ENCODE peak calls at places on chromosome 1, in eight cellular contexts. One of them, this sample, is unnamed.
A peak's percentile ranks its signal among the peaks of the same experiment; 100 is the strongest.

GRCh38 chr1:81126989-81127571 is 673.7 kb upstream of the ADGRL2 start:
- DNase-seq in OCI-LY7: no peak
- DNase-seq in myocyte: no peak
- DNase-seq in stimulated activated CD8-positive, alpha-beta memory T cell treated with anti-CD3 and anti-CD28 coated beads, Interleukin-15, amount 100 ng/mL, for 24 hours: no peak
- DNase-seq in GM13976: no peak
- DNase-seq in GM04503: no peak
- DNase-seq in heart left ventricle: no peak
- DNase-seq in HT1080: no peak
- DNase-seq in this sample: no peak

GRCh38 chr1:204713541-204713940 is 28.0 kb upstream of the LRRN2 start:
- DNase-seq in OCI-LY7: peak; percentile 24
- DNase-seq in myocyte: peak; percentile 21
- DNase-seq in stimulated activated CD8-positive, alpha-beta memory T cell treated with anti-CD3 and anti-CD28 coated beads, Interleukin-15, amount 100 ng/mL, for 24 hours: no peak
- DNase-seq in GM13976: no peak
- DNase-seq in GM04503: no peak
- DNase-seq in heart left ventricle: no peak
- DNase-seq in HT1080: no peak
- DNase-seq in this sample: peak; percentile 90

GRCh38 chr1:232950919-232951579 is 638 bp downstream of the NTPCR start:
- DNase-seq in OCI-LY7: peak; percentile 33
- DNase-seq in myocyte: no peak
- DNase-seq in stimulated activated CD8-positive, alpha-beta memory T cell treated with anti-CD3 and anti-CD28 coated beads, Interleukin-15, amount 100 ng/mL, for 24 hours: no peak
- DNase-seq in GM13976: peak; percentile 23
- DNase-seq in GM04503: no peak
- DNase-seq in heart left ventricle: no peak
- DNase-seq in HT1080: peak; percentile 11
- DNase-seq in this sample: peak; percentile 71

GRCh38 chr1:153540394-153541361 is at the start of gene S100A5:
- DNase-seq in OCI-LY7: no peak
- DNase-seq in myocyte: peak; percentile 85
- DNase-seq in stimulated activated CD8-positive, alpha-beta memory T cell treated with anti-CD3 and anti-CD28 coated beads, Interleukin-15, amount 100 ng/mL, for 24 hours: no peak
- DNase-seq in GM13976: no peak
- DNase-seq in GM04503: no peak
- DNase-seq in heart left ventricle: no peak
- DNase-seq in HT1080: peak; percentile 91
- DNase-seq in this sample: peak; percentile 57

GRCh38 chr1:153025797-153026196 is 5.2 kb upstream of the SPRR1B start:
- DNase-seq in OCI-LY7: no peak
- DNase-seq in myocyte: no peak
- DNase-seq in stimulated activated CD8-positive, alpha-beta memory T cell treated with anti-CD3 and anti-CD28 coated beads, Interleukin-15, amount 100 ng/mL, for 24 hours: no peak
- DNase-seq in GM13976: no peak
- DNase-seq in GM04503: no peak
- DNase-seq in heart left ventricle: no peak
- DNase-seq in HT1080: no peak
- DNase-seq in this sample: no peak

GRCh38 chr1:21436488-21437340 is 3.2 kb upstream of the NBPF3 start:
- DNase-seq in OCI-LY7: no peak
- DNase-seq in myocyte: no peak
- DNase-seq in stimulated activated CD8-positive, alpha-beta memory T cell treated with anti-CD3 and anti-CD28 coated beads, Interleukin-15, amount 100 ng/mL, for 24 hours: no peak
- DNase-seq in GM13976: peak; percentile 4
- DNase-seq in GM04503: no peak
- DNase-seq in heart left ventricle: no peak
- DNase-seq in HT1080: no peak
- DNase-seq in this sample: peak; percentile 64

GRCh38 chr1:12370241-12370980 is 140.6 kb downstream of the VPS13D start:
- DNase-seq in OCI-LY7: no peak
- DNase-seq in myocyte: no peak
- DNase-seq in stimulated activated CD8-positive, alpha-beta memory T cell treated with anti-CD3 and anti-CD28 coated beads, Interleukin-15, amount 100 ng/mL, for 24 hours: no peak
- DNase-seq in GM13976: no peak
- DNase-seq in GM04503: no peak
- DNase-seq in heart left ventricle: no peak
- DNase-seq in HT1080: no peak
- DNase-seq in this sample: no peak

GRCh38 chr1:180188103-180188506 is 33.4 kb downstream of the QSOX1 start:
- DNase-seq in OCI-LY7: peak; percentile 27
- DNase-seq in myocyte: peak; percentile 75
- DNase-seq in stimulated activated CD8-positive, alpha-beta memory T cell treated with anti-CD3 and anti-CD28 coated beads, Interleukin-15, amount 100 ng/mL, for 24 hours: no peak
- DNase-seq in GM13976: peak; percentile 71
- DNase-seq in GM04503: no peak
- DNase-seq in heart left ventricle: peak; percentile 34
- DNase-seq in HT1080: peak; percentile 68
- DNase-seq in this sample: peak; percentile 82

GRCh38 chr1:55696891-55697290 is 481.7 kb upstream of the USP24 start:
- DNase-seq in OCI-LY7: no peak
- DNase-seq in myocyte: no peak
- DNase-seq in stimulated activated CD8-positive, alpha-beta memory T cell treated with anti-CD3 and anti-CD28 coated beads, Interleukin-15, amount 100 ng/mL, for 24 hours: no peak
- DNase-seq in GM13976: no peak
- DNase-seq in GM04503: no peak
- DNase-seq in heart left ventricle: no peak
- DNase-seq in HT1080: no peak
- DNase-seq in this sample: no peak

GRCh38 chr1:69551476-69552324 is 16.0 kb upstream of the LRRC7 start:
- DNase-seq in OCI-LY7: no peak
- DNase-seq in myocyte: peak; percentile 17
- DNase-seq in stimulated activated CD8-positive, alpha-beta memory T cell treated with anti-CD3 and anti-CD28 coated beads, Interleukin-15, amount 100 ng/mL, for 24 hours: no peak
- DNase-seq in GM13976: no peak
- DNase-seq in GM04503: no peak
- DNase-seq in heart left ventricle: no peak
- DNase-seq in HT1080: no peak
- DNase-seq in this sample: no peak

GRCh38 chr1:182002570-182002969 is 58.9 kb downstream of the ZNF648 start:
- DNase-seq in OCI-LY7: no peak
- DNase-seq in myocyte: no peak
- DNase-seq in stimulated activated CD8-positive, alpha-beta memory T cell treated with anti-CD3 and anti-CD28 coated beads, Interleukin-15, amount 100 ng/mL, for 24 hours: no peak
- DNase-seq in GM13976: no peak
- DNase-seq in GM04503: no peak
- DNase-seq in heart left ventricle: no peak
- DNase-seq in HT1080: no peak
- DNase-seq in this sample: no peak

GRCh38 chr1:9125325-9125724 is 3.6 kb downstream of the GPR157 start:
- DNase-seq in OCI-LY7: peak; percentile 36
- DNase-seq in myocyte: no peak
- DNase-seq in stimulated activated CD8-positive, alpha-beta memory T cell treated with anti-CD3 and anti-CD28 coated beads, Interleukin-15, amount 100 ng/mL, for 24 hours: no peak
- DNase-seq in GM13976: peak; percentile 5
- DNase-seq in GM04503: no peak
- DNase-seq in heart left ventricle: no peak
- DNase-seq in HT1080: no peak
- DNase-seq in this sample: no peak

GRCh38 chr1:240312872-240313271 is 221.2 kb downstream of the FMN2 start:
- DNase-seq in OCI-LY7: no peak
- DNase-seq in myocyte: peak; percentile 53
- DNase-seq in stimulated activated CD8-positive, alpha-beta memory T cell treated with anti-CD3 and anti-CD28 coated beads, Interleukin-15, amount 100 ng/mL, for 24 hours: no peak
- DNase-seq in GM13976: no peak
- DNase-seq in GM04503: peak; percentile 76
- DNase-seq in heart left ventricle: no peak
- DNase-seq in HT1080: peak; percentile 94
- DNase-seq in this sample: peak; percentile 28

GRCh38 chr1:11062965-11063401 is 3.2 kb upstream of the SRM start:
- DNase-seq in OCI-LY7: no peak
- DNase-seq in myocyte: peak; percentile 96
- DNase-seq in stimulated activated CD8-positive, alpha-beta memory T cell treated with anti-CD3 and anti-CD28 coated beads, Interleukin-15, amount 100 ng/mL, for 24 hours: no peak
- DNase-seq in GM13976: peak; percentile 79
- DNase-seq in GM04503: peak; percentile 93
- DNase-seq in heart left ventricle: no peak
- DNase-seq in HT1080: peak; percentile 43
- DNase-seq in this sample: peak; percentile 73

GRCh38 chr1:15261155-15262002 is 14.4 kb downstream of the FHAD1 start:
- DNase-seq in OCI-LY7: no peak
- DNase-seq in myocyte: no peak
- DNase-seq in stimulated activated CD8-positive, alpha-beta memory T cell treated with anti-CD3 and anti-CD28 coated beads, Interleukin-15, amount 100 ng/mL, for 24 hours: no peak
- DNase-seq in GM13976: peak; percentile 43
- DNase-seq in GM04503: no peak
- DNase-seq in heart left ventricle: peak; percentile 34
- DNase-seq in HT1080: peak; percentile 74
- DNase-seq in this sample: no peak

GRCh38 chr1:206951318-206952105 is 5.2 kb upstream of the PIGR start:
- DNase-seq in OCI-LY7: no peak
- DNase-seq in myocyte: no peak
- DNase-seq in stimulated activated CD8-positive, alpha-beta memory T cell treated with anti-CD3 and anti-CD28 coated beads, Interleukin-15, amount 100 ng/mL, for 24 hours: no peak
- DNase-seq in GM13976: no peak
- DNase-seq in GM04503: no peak
- DNase-seq in heart left ventricle: no peak
- DNase-seq in HT1080: no peak
- DNase-seq in this sample: no peak

GRCh38 chr1:211591980-211592493 is 13.1 kb upstream of the SLC30A1 start:
- DNase-seq in OCI-LY7: no peak
- DNase-seq in myocyte: peak; percentile 71
- DNase-seq in stimulated activated CD8-positive, alpha-beta memory T cell treated with anti-CD3 and anti-CD28 coated beads, Interleukin-15, amount 100 ng/mL, for 24 hours: no peak
- DNase-seq in GM13976: no peak
- DNase-seq in GM04503: peak; percentile 70
- DNase-seq in heart left ventricle: no peak
- DNase-seq in HT1080: peak; percentile 90
- DNase-seq in this sample: peak; percentile 50

GRCh38 chr1:30218438-30218837 is 504.9 kb downstream of the MATN1 start:
- DNase-seq in OCI-LY7: no peak
- DNase-seq in myocyte: no peak
- DNase-seq in stimulated activated CD8-positive, alpha-beta memory T cell treated with anti-CD3 and anti-CD28 coated beads, Interleukin-15, amount 100 ng/mL, for 24 hours: no peak
- DNase-seq in GM13976: no peak
- DNase-seq in GM04503: no peak
- DNase-seq in heart left ventricle: no peak
- DNase-seq in HT1080: no peak
- DNase-seq in this sample: no peak

GRCh38 chr1:241118049-241118448 is 239.0 kb downstream of the RGS7 start:
- DNase-seq in OCI-LY7: no peak
- DNase-seq in myocyte: no peak
- DNase-seq in stimulated activated CD8-positive, alpha-beta memory T cell treated with anti-CD3 and anti-CD28 coated beads, Interleukin-15, amount 100 ng/mL, for 24 hours: no peak
- DNase-seq in GM13976: no peak
- DNase-seq in GM04503: no peak
- DNase-seq in heart left ventricle: no peak
- DNase-seq in HT1080: no peak
- DNase-seq in this sample: no peak

GRCh38 chr1:231337043-231337471 is 595 bp downstream of the EXOC8 start:
- DNase-seq in OCI-LY7: no peak
- DNase-seq in myocyte: no peak
- DNase-seq in stimulated activated CD8-positive, alpha-beta memory T cell treated with anti-CD3 and anti-CD28 coated beads, Interleukin-15, amount 100 ng/mL, for 24 hours: no peak
- DNase-seq in GM13976: no peak
- DNase-seq in GM04503: no peak
- DNase-seq in heart left ventricle: peak; percentile 34
- DNase-seq in HT1080: no peak
- DNase-seq in this sample: no peak

GRCh38 chr1:215566556-215567490 is at the start of gene KCTD3:
- DNase-seq in OCI-LY7: no peak
- DNase-seq in myocyte: peak; percentile 86
- DNase-seq in stimulated activated CD8-positive, alpha-beta memory T cell treated with anti-CD3 and anti-CD28 coated beads, Interleukin-15, amount 100 ng/mL, for 24 hours: no peak
- DNase-seq in GM13976: no peak
- DNase-seq in GM04503: peak; percentile 38
- DNase-seq in heart left ventricle: peak; percentile 87
- DNase-seq in HT1080: peak; percentile 87
- DNase-seq in this sample: peak; percentile 91

GRCh38 chr1:215606036-215606435 is 38.9 kb downstream of the KCTD3 start:
- DNase-seq in OCI-LY7: no peak
- DNase-seq in myocyte: no peak
- DNase-seq in stimulated activated CD8-positive, alpha-beta memory T cell treated with anti-CD3 and anti-CD28 coated beads, Interleukin-15, amount 100 ng/mL, for 24 hours: no peak
- DNase-seq in GM13976: no peak
- DNase-seq in GM04503: no peak
- DNase-seq in heart left ventricle: no peak
- DNase-seq in HT1080: no peak
- DNase-seq in this sample: no peak

GRCh38 chr1:183283286-183283685 is 97.2 kb downstream of the LAMC2 start:
- DNase-seq in OCI-LY7: no peak
- DNase-seq in myocyte: peak; percentile 76
- DNase-seq in stimulated activated CD8-positive, alpha-beta memory T cell treated with anti-CD3 and anti-CD28 coated beads, Interleukin-15, amount 100 ng/mL, for 24 hours: no peak
- DNase-seq in GM13976: no peak
- DNase-seq in GM04503: no peak
- DNase-seq in heart left ventricle: no peak
- DNase-seq in HT1080: no peak
- DNase-seq in this sample: peak; percentile 83

GRCh38 chr1:1947493-1947892 is 28.4 kb upstream of the TMEM52 start:
- DNase-seq in OCI-LY7: no peak
- DNase-seq in myocyte: no peak
- DNase-seq in stimulated activated CD8-positive, alpha-beta memory T cell treated with anti-CD3 and anti-CD28 coated beads, Interleukin-15, amount 100 ng/mL, for 24 hours: no peak
- DNase-seq in GM13976: no peak
- DNase-seq in GM04503: no peak
- DNase-seq in heart left ventricle: no peak
- DNase-seq in HT1080: no peak
- DNase-seq in this sample: peak; percentile 63

GRCh38 chr1:19799233-19799876 is 361 bp downstream of the TMCO4 start:
- DNase-seq in OCI-LY7: peak; percentile 27
- DNase-seq in myocyte: peak; percentile 68
- DNase-seq in stimulated activated CD8-positive, alpha-beta memory T cell treated with anti-CD3 and anti-CD28 coated beads, Interleukin-15, amount 100 ng/mL, for 24 hours: peak; percentile 31
- DNase-seq in GM13976: no peak
- DNase-seq in GM04503: no peak
- DNase-seq in heart left ventricle: peak; percentile 46
- DNase-seq in HT1080: peak; percentile 37
- DNase-seq in this sample: no peak

GRCh38 chr1:215376544-215377264 is 190.4 kb upstream of the KCTD3 start:
- DNase-seq in OCI-LY7: no peak
- DNase-seq in myocyte: peak; percentile 89
- DNase-seq in stimulated activated CD8-positive, alpha-beta memory T cell treated with anti-CD3 and anti-CD28 coated beads, Interleukin-15, amount 100 ng/mL, for 24 hours: no peak
- DNase-seq in GM13976: no peak
- DNase-seq in GM04503: peak; percentile 58
- DNase-seq in heart left ventricle: no peak
- DNase-seq in HT1080: no peak
- DNase-seq in this sample: no peak

GRCh38 chr1:111813440-111814304 is 58.0 kb downstream of the DDX20 start:
- DNase-seq in OCI-LY7: peak; percentile 32
- DNase-seq in myocyte: no peak
- DNase-seq in stimulated activated CD8-positive, alpha-beta memory T cell treated with anti-CD3 and anti-CD28 coated beads, Interleukin-15, amount 100 ng/mL, for 24 hours: no peak
- DNase-seq in GM13976: no peak
- DNase-seq in GM04503: no peak
- DNase-seq in heart left ventricle: no peak
- DNase-seq in HT1080: no peak
- DNase-seq in this sample: peak; percentile 38

GRCh38 chr1:37994886-37995566 is 5.2 kb upstream of the SF3A3 start:
- DNase-seq in OCI-LY7: no peak
- DNase-seq in myocyte: no peak
- DNase-seq in stimulated activated CD8-positive, alpha-beta memory T cell treated with anti-CD3 and anti-CD28 coated beads, Interleukin-15, amount 100 ng/mL, for 24 hours: no peak
- DNase-seq in GM13976: no peak
- DNase-seq in GM04503: no peak
- DNase-seq in heart left ventricle: no peak
- DNase-seq in HT1080: no peak
- DNase-seq in this sample: no peak

GRCh38 chr1:224435318-224435763 is 744 bp upstream of the WDR26 start:
- DNase-seq in OCI-LY7: peak; percentile 33
- DNase-seq in myocyte: peak; percentile 79
- DNase-seq in stimulated activated CD8-positive, alpha-beta memory T cell treated with anti-CD3 and anti-CD28 coated beads, Interleukin-15, amount 100 ng/mL, for 24 hours: no peak
- DNase-seq in GM13976: peak; percentile 51
- DNase-seq in GM04503: peak; percentile 79
- DNase-seq in heart left ventricle: no peak
- DNase-seq in HT1080: peak; percentile 49
- DNase-seq in this sample: peak; percentile 47

GRCh38 chr1:165162671-165163241 is 193.8 kb downstream of the LMX1A start:
- DNase-seq in OCI-LY7: no peak
- DNase-seq in myocyte: no peak
- DNase-seq in stimulated activated CD8-positive, alpha-beta memory T cell treated with anti-CD3 and anti-CD28 coated beads, Interleukin-15, amount 100 ng/mL, for 24 hours: no peak
- DNase-seq in GM13976: no peak
- DNase-seq in GM04503: no peak
- DNase-seq in heart left ventricle: no peak
- DNase-seq in HT1080: peak; percentile 34
- DNase-seq in this sample: peak; percentile 96